ENCODE peak calls at places on chromosome 16, in seven cellular contexts. One of them, this sample, is unnamed.

GRCh38 chr16:73268311-73268997 is 220.5 kb upstream of the ZFHX3 start:
- DNase-seq in C1 segment of cervical spinal cord: no peak
- DNase-seq in psoas muscle: no peak
- DNase-seq in mesothelial cell of epicardium: no peak
- DNase-seq in brain microvascular endothelial cell: no peak
- DNase-seq in M059J: peak; percentile 22
- DNase-seq in activated CD4-positive, alpha-beta T cell treated with anti-CD3 and anti-CD28 coated beads, Interleukin-2, amount 50 U/mL, for 1 hour: no peak
- DNase-seq in this sample: no peak

GRCh38 chr16:70661534-70661917 is 15.2 kb downstream of the IL34 start:
- DNase-seq in brain microvascular endothelial cell: no peak
- DNase-seq in activated CD4-positive, alpha-beta T cell treated with anti-CD3 and anti-CD28 coated beads, Interleukin-2, amount 50 U/mL, for 1 hour: no peak
- DNase-seq in mesothelial cell of epicardium: no peak
- DNase-seq in M059J: no peak
- DNase-seq in psoas muscle: no peak
- DNase-seq in C1 segment of cervical spinal cord: no peak
- DNase-seq in this sample: peak; percentile 49

GRCh38 chr16:2180962-2181923 is 15.2 kb downstream of the CASKIN1 start:
- DNase-seq in brain microvascular endothelial cell: no peak
- DNase-seq in psoas muscle: no peak
- DNase-seq in C1 segment of cervical spinal cord: no peak
- DNase-seq in mesothelial cell of epicardium: no peak
- DNase-seq in M059J: no peak
- DNase-seq in activated CD4-positive, alpha-beta T cell treated with anti-CD3 and anti-CD28 coated beads, Interleukin-2, amount 50 U/mL, for 1 hour: no peak
- DNase-seq in this sample: no peak

GRCh38 chr16:77402672-77403071 is 32.2 kb downstream of the ADAMTS18 start:
- DNase-seq in psoas muscle: no peak
- DNase-seq in M059J: no peak
- DNase-seq in brain microvascular endothelial cell: no peak
- DNase-seq in mesothelial cell of epicardium: no peak
- DNase-seq in activated CD4-positive, alpha-beta T cell treated with anti-CD3 and anti-CD28 coated beads, Interleukin-2, amount 50 U/mL, for 1 hour: no peak
- DNase-seq in C1 segment of cervical spinal cord: no peak
- DNase-seq in this sample: no peak

GRCh38 chr16:89695086-89695874 is 6.2 kb downstream of the SPATA2L start:
- DNase-seq in M059J: no peak
- DNase-seq in C1 segment of cervical spinal cord: no peak
- DNase-seq in brain microvascular endothelial cell: no peak
- DNase-seq in activated CD4-positive, alpha-beta T cell treated with anti-CD3 and anti-CD28 coated beads, Interleukin-2, amount 50 U/mL, for 1 hour: no peak
- DNase-seq in mesothelial cell of epicardium: no peak
- DNase-seq in psoas muscle: no peak
- DNase-seq in this sample: no peak

GRCh38 chr16:24858219-24859041 is 12.7 kb downstream of the SLC5A11 start:
- DNase-seq in activated CD4-positive, alpha-beta T cell treated with anti-CD3 and anti-CD28 coated beads, Interleukin-2, amount 50 U/mL, for 1 hour: peak; percentile 46
- DNase-seq in mesothelial cell of epicardium: peak; percentile 75
- DNase-seq in M059J: peak; percentile 65
- DNase-seq in psoas muscle: peak; percentile 23
- DNase-seq in brain microvascular endothelial cell: peak; percentile 47
- DNase-seq in C1 segment of cervical spinal cord: no peak
- DNase-seq in this sample: peak; percentile 59

GRCh38 chr16:27556471-27556870 is 6.5 kb downstream of the KATNIP start:
- DNase-seq in mesothelial cell of epicardium: no peak
- DNase-seq in M059J: no peak
- DNase-seq in activated CD4-positive, alpha-beta T cell treated with anti-CD3 and anti-CD28 coated beads, Interleukin-2, amount 50 U/mL, for 1 hour: no peak
- DNase-seq in C1 segment of cervical spinal cord: no peak
- DNase-seq in psoas muscle: no peak
- DNase-seq in brain microvascular endothelial cell: no peak
- DNase-seq in this sample: no peak

GRCh38 chr16:27947696-27948095 is 115.8 kb downstream of the GSG1L start:
- DNase-seq in C1 segment of cervical spinal cord: no peak
- DNase-seq in psoas muscle: no peak
- DNase-seq in mesothelial cell of epicardium: no peak
- DNase-seq in brain microvascular endothelial cell: no peak
- DNase-seq in M059J: no peak
- DNase-seq in activated CD4-positive, alpha-beta T cell treated with anti-CD3 and anti-CD28 coated beads, Interleukin-2, amount 50 U/mL, for 1 hour: no peak
- DNase-seq in this sample: no peak

GRCh38 chr16:1494711-1495110 is 1.6 kb downstream of the TELO2 start:
- DNase-seq in C1 segment of cervical spinal cord: no peak
- DNase-seq in activated CD4-positive, alpha-beta T cell treated with anti-CD3 and anti-CD28 coated beads, Interleukin-2, amount 50 U/mL, for 1 hour: no peak
- DNase-seq in brain microvascular endothelial cell: no peak
- DNase-seq in psoas muscle: peak; percentile 51
- DNase-seq in mesothelial cell of epicardium: no peak
- DNase-seq in M059J: no peak
- DNase-seq in this sample: no peak

GRCh38 chr16:87263418-87264052 is 53.7 kb downstream of the C16orf95 start:
- DNase-seq in psoas muscle: no peak
- DNase-seq in activated CD4-positive, alpha-beta T cell treated with anti-CD3 and anti-CD28 coated beads, Interleukin-2, amount 50 U/mL, for 1 hour: no peak
- DNase-seq in C1 segment of cervical spinal cord: no peak
- DNase-seq in mesothelial cell of epicardium: no peak
- DNase-seq in M059J: no peak
- DNase-seq in brain microvascular endothelial cell: no peak
- DNase-seq in this sample: no peak

GRCh38 chr16:8882041-8882617 is at the start of gene LITAFD:
- DNase-seq in mesothelial cell of epicardium: no peak
- DNase-seq in brain microvascular endothelial cell: no peak
- DNase-seq in M059J: no peak
- DNase-seq in activated CD4-positive, alpha-beta T cell treated with anti-CD3 and anti-CD28 coated beads, Interleukin-2, amount 50 U/mL, for 1 hour: no peak
- DNase-seq in C1 segment of cervical spinal cord: no peak
- DNase-seq in psoas muscle: no peak
- DNase-seq in this sample: no peak

GRCh38 chr16:68636818-68637217 is 8.3 kb upstream of the CDH3 start:
- DNase-seq in M059J: no peak
- DNase-seq in activated CD4-positive, alpha-beta T cell treated with anti-CD3 and anti-CD28 coated beads, Interleukin-2, amount 50 U/mL, for 1 hour: no peak
- DNase-seq in mesothelial cell of epicardium: no peak
- DNase-seq in C1 segment of cervical spinal cord: no peak
- DNase-seq in psoas muscle: no peak
- DNase-seq in brain microvascular endothelial cell: no peak
- DNase-seq in this sample: no peak

GRCh38 chr16:56226187-56226586 is 34.9 kb downstream of the GNAO1 start:
- DNase-seq in M059J: peak; percentile 4
- DNase-seq in mesothelial cell of epicardium: no peak
- DNase-seq in brain microvascular endothelial cell: no peak
- DNase-seq in activated CD4-positive, alpha-beta T cell treated with anti-CD3 and anti-CD28 coated beads, Interleukin-2, amount 50 U/mL, for 1 hour: no peak
- DNase-seq in C1 segment of cervical spinal cord: no peak
- DNase-seq in psoas muscle: peak; percentile 22
- DNase-seq in this sample: no peak

GRCh38 chr16:10408824-10409381 is 23.0 kb downstream of the ATF7IP2 start:
- DNase-seq in M059J: peak; percentile 24
- DNase-seq in activated CD4-positive, alpha-beta T cell treated with anti-CD3 and anti-CD28 coated beads, Interleukin-2, amount 50 U/mL, for 1 hour: no peak
- DNase-seq in psoas muscle: no peak
- DNase-seq in mesothelial cell of epicardium: no peak
- DNase-seq in C1 segment of cervical spinal cord: no peak
- DNase-seq in brain microvascular endothelial cell: no peak
- DNase-seq in this sample: no peak

GRCh38 chr16:81429045-81429521 is 15.5 kb upstream of the CMIP start:
- DNase-seq in activated CD4-positive, alpha-beta T cell treated with anti-CD3 and anti-CD28 coated beads, Interleukin-2, amount 50 U/mL, for 1 hour: no peak
- DNase-seq in psoas muscle: no peak
- DNase-seq in M059J: peak; percentile 58
- DNase-seq in brain microvascular endothelial cell: peak; percentile 53
- DNase-seq in mesothelial cell of epicardium: no peak
- DNase-seq in C1 segment of cervical spinal cord: no peak
- DNase-seq in this sample: no peak

GRCh38 chr16:57801856-57802634 is at the start of gene KIFC3:
- DNase-seq in M059J: peak; percentile 84
- DNase-seq in C1 segment of cervical spinal cord: no peak
- DNase-seq in brain microvascular endothelial cell: peak; percentile 79
- DNase-seq in psoas muscle: peak; percentile 86
- DNase-seq in activated CD4-positive, alpha-beta T cell treated with anti-CD3 and anti-CD28 coated beads, Interleukin-2, amount 50 U/mL, for 1 hour: peak; percentile 62
- DNase-seq in mesothelial cell of epicardium: peak; percentile 77
- DNase-seq in this sample: peak; percentile 93

GRCh38 chr16:57736419-57737281 is 1.1 kb downstream of the KATNB1 start:
- DNase-seq in mesothelial cell of epicardium: no peak
- DNase-seq in M059J: peak; percentile 69
- DNase-seq in activated CD4-positive, alpha-beta T cell treated with anti-CD3 and anti-CD28 coated beads, Interleukin-2, amount 50 U/mL, for 1 hour: peak; percentile 32
- DNase-seq in brain microvascular endothelial cell: peak; percentile 75
- DNase-seq in psoas muscle: no peak
- DNase-seq in C1 segment of cervical spinal cord: no peak
- DNase-seq in this sample: no peak

GRCh38 chr16:26627958-26628357 is 438.8 kb upstream of the C16orf82 start:
- DNase-seq in mesothelial cell of epicardium: no peak
- DNase-seq in brain microvascular endothelial cell: no peak
- DNase-seq in M059J: no peak
- DNase-seq in psoas muscle: no peak
- DNase-seq in C1 segment of cervical spinal cord: no peak
- DNase-seq in activated CD4-positive, alpha-beta T cell treated with anti-CD3 and anti-CD28 coated beads, Interleukin-2, amount 50 U/mL, for 1 hour: no peak
- DNase-seq in this sample: no peak

GRCh38 chr16:75053791-75054555 is 55.1 kb downstream of the ZNRF1 start:
- DNase-seq in mesothelial cell of epicardium: no peak
- DNase-seq in brain microvascular endothelial cell: no peak
- DNase-seq in activated CD4-positive, alpha-beta T cell treated with anti-CD3 and anti-CD28 coated beads, Interleukin-2, amount 50 U/mL, for 1 hour: no peak
- DNase-seq in psoas muscle: peak; percentile 69
- DNase-seq in M059J: peak; percentile 40
- DNase-seq in C1 segment of cervical spinal cord: no peak
- DNase-seq in this sample: no peak

GRCh38 chr16:48479955-48480354 is 94.7 kb upstream of the SIAH1 start:
- DNase-seq in mesothelial cell of epicardium: no peak
- DNase-seq in M059J: no peak
- DNase-seq in psoas muscle: no peak
- DNase-seq in activated CD4-positive, alpha-beta T cell treated with anti-CD3 and anti-CD28 coated beads, Interleukin-2, amount 50 U/mL, for 1 hour: no peak
- DNase-seq in C1 segment of cervical spinal cord: no peak
- DNase-seq in brain microvascular endothelial cell: no peak
- DNase-seq in this sample: no peak

GRCh38 chr16:64206877-64207276 is 915.0 kb downstream of the CDH11 start:
- DNase-seq in mesothelial cell of epicardium: no peak
- DNase-seq in C1 segment of cervical spinal cord: no peak
- DNase-seq in M059J: no peak
- DNase-seq in activated CD4-positive, alpha-beta T cell treated with anti-CD3 and anti-CD28 coated beads, Interleukin-2, amount 50 U/mL, for 1 hour: no peak
- DNase-seq in brain microvascular endothelial cell: no peak
- DNase-seq in psoas muscle: no peak
- DNase-seq in this sample: no peak

GRCh38 chr16:88988980-88989791 is 12.2 kb upstream of the CBFA2T3 start:
- DNase-seq in C1 segment of cervical spinal cord: no peak
- DNase-seq in psoas muscle: no peak
- DNase-seq in activated CD4-positive, alpha-beta T cell treated with anti-CD3 and anti-CD28 coated beads, Interleukin-2, amount 50 U/mL, for 1 hour: no peak
- DNase-seq in mesothelial cell of epicardium: no peak
- DNase-seq in brain microvascular endothelial cell: no peak
- DNase-seq in M059J: no peak
- DNase-seq in this sample: no peak

GRCh38 chr16:47358816-47359215 is 102.0 kb downstream of the ITFG1 start:
- DNase-seq in mesothelial cell of epicardium: no peak
- DNase-seq in brain microvascular endothelial cell: peak; percentile 6
- DNase-seq in psoas muscle: no peak
- DNase-seq in C1 segment of cervical spinal cord: no peak
- DNase-seq in activated CD4-positive, alpha-beta T cell treated with anti-CD3 and anti-CD28 coated beads, Interleukin-2, amount 50 U/mL, for 1 hour: no peak
- DNase-seq in M059J: peak; percentile 89
- DNase-seq in this sample: no peak

GRCh38 chr16:83899272-83899897 is 470 bp downstream of the MLYCD start:
- DNase-seq in brain microvascular endothelial cell: peak; percentile 41
- DNase-seq in activated CD4-positive, alpha-beta T cell treated with anti-CD3 and anti-CD28 coated beads, Interleukin-2, amount 50 U/mL, for 1 hour: peak; percentile 18
- DNase-seq in psoas muscle: peak; percentile 57
- DNase-seq in mesothelial cell of epicardium: no peak
- DNase-seq in C1 segment of cervical spinal cord: no peak
- DNase-seq in M059J: peak; percentile 54
- DNase-seq in this sample: peak; percentile 51